ENCODE peak calls at places on chromosomes 5 and 9, in eight cellular contexts. P, M, S, R, T, B, X and U are unnamed samples.

GRCh38 chr5:132102101-132102701 is 28.6 kb downstream of the CSF2 start:
- DNase-seq in T (no peak), M (no peak), X (no peak), B (no peak), R (no peak), S (no peak), P (no peak), U (no peak)

GRCh38 chr5:95817430-95817829 is 5.1 kb downstream of the GLRX start:
- DNase-seq in B (peak), R (no peak), X (peak), S (peak), P (no peak), T (peak), M (no peak), U (no peak)

GRCh38 chr9:130327781-130328348 is 62.3 kb downstream of the HMCN2 start:
- DNase-seq in X (no peak), S (no peak), T (no peak), P (no peak), R (no peak), M (peak), B (peak), U (no peak)

GRCh38 chr5:137342764-137343163 is 156.4 kb downstream of the SPOCK1 start:
- DNase-seq in P (no peak), S (peak), M (no peak), R (no peak), T (no peak), B (no peak), X (no peak), U (no peak)

GRCh38 chr5:82105457-82105856 is 133.6 kb downstream of the ATG10 start:
- DNase-seq in T (peak), M (no peak), P (no peak), X (peak), R (no peak), S (no peak), B (no peak), U (no peak)

GRCh38 chr5:150322202-150322601 is 19.5 kb upstream of the ARSI start:
- DNase-seq in S (peak), T (peak), M (no peak), B (no peak), R (no peak), P (no peak), X (no peak), U (no peak)

GRCh38 chr9:100739666-100740065 is 161.8 kb downstream of the CAVIN4 start:
- DNase-seq in S (no peak), B (no peak), M (no peak), R (no peak), P (no peak), T (no peak), X (no peak), U (no peak)

GRCh38 chr5:139633295-139634027 is 14.7 kb upstream of the CXXC5 start:
- DNase-seq in P (peak), T (peak), B (peak), S (no peak), M (peak), R (no peak), X (peak), U (peak)

GRCh38 chr9:76560481-76560891 is 101.5 kb downstream of the GCNT1 start:
- DNase-seq in P (no peak), B (no peak), M (no peak), T (no peak), X (peak), S (peak), R (no peak), U (no peak)

GRCh38 chr5:79536193-79536906 is 22.4 kb upstream of the HOMER1 start:
- DNase-seq in R (no peak), X (no peak), T (no peak), M (no peak), P (no peak), B (no peak), S (no peak), U (no peak)

GRCh38 chr5:79255786-79256557 is 20.0 kb downstream of the JMY start:
- DNase-seq in P (no peak), T (peak), X (peak), B (peak), S (peak), M (no peak), R (no peak), U (peak)

GRCh38 chr9:87276851-87277251 is 220.8 kb upstream of the DAPK1 start:
- DNase-seq in M (no peak), T (no peak), B (no peak), P (no peak), S (peak), R (no peak), X (no peak), U (no peak)

GRCh38 chr9:137077010-137077747 is at the start of gene UAP1L1:
- DNase-seq in X (peak), P (peak), M (peak), B (peak), S (no peak), R (peak), T (peak), U (no peak)

GRCh38 chr5:56481147-56481997 is 248.2 kb upstream of the ANKRD55 start:
- DNase-seq in X (peak), M (peak), S (peak), R (no peak), T (peak), B (peak), P (peak), U (peak)

GRCh38 chr5:73938280-73938937 is 312.4 kb downstream of the ARHGEF28 start:
- DNase-seq in P (no peak), X (peak), T (peak), M (no peak), S (peak), R (no peak), B (no peak), U (no peak)

GRCh38 chr9:109274768-109275596 is 45.9 kb downstream of the EPB41L4B start:
- DNase-seq in P (no peak), S (no peak), M (no peak), B (no peak), T (no peak), X (no peak), R (no peak), U (no peak)

GRCh38 chr9:20786807-20787206 is 102.7 kb downstream of the FOCAD start:
- DNase-seq in R (no peak), P (no peak), T (no peak), B (no peak), M (no peak), X (no peak), S (no peak), U (no peak)

GRCh38 chr9:108889649-108890067 is 27.6 kb downstream of the ACTL7A start:
- DNase-seq in M (no peak), S (peak), R (no peak), B (no peak), T (peak), P (no peak), X (peak), U (no peak)

GRCh38 chr5:133128066-133128465 is 76.3 kb downstream of the HSPA4 start:
- DNase-seq in T (no peak), S (no peak), X (no peak), B (no peak), P (no peak), R (no peak), M (no peak), U (no peak)

GRCh38 chr5:65553941-65554340 is 9.0 kb downstream of the CENPK start:
- DNase-seq in X (no peak), S (no peak), P (no peak), R (no peak), T (no peak), M (no peak), B (no peak), U (no peak)

GRCh38 chr5:9288234-9288633 is 257.6 kb downstream of the SEMA5A start:
- DNase-seq in X (no peak), R (no peak), P (no peak), S (no peak), T (no peak), M (no peak), B (no peak), U (no peak)

GRCh38 chr9:69193685-69194032 is 19.6 kb downstream of the TJP2 start:
- DNase-seq in X (peak), T (peak), R (no peak), P (no peak), M (no peak), B (no peak), S (no peak), U (no peak)

GRCh38 chr5:876398-877365 is 15.9 kb downstream of the BRD9 start:
- DNase-seq in P (no peak), T (no peak), M (peak), B (no peak), X (no peak), R (no peak), S (no peak), U (no peak)

GRCh38 chr5:143025376-143025775 is 255.2 kb downstream of the ARHGAP26 start:
- DNase-seq in M (no peak), X (no peak), S (no peak), P (no peak), R (no peak), B (no peak), T (no peak), U (no peak)

GRCh38 chr5:130282044-130282443 is 377.8 kb downstream of the CHSY3 start:
- DNase-seq in B (no peak), T (no peak), X (no peak), P (no peak), M (no peak), R (no peak), S (peak), U (no peak)

GRCh38 chr5:68215888-68216736 is 556 bp downstream of the PIK3R1 start:
- DNase-seq in T (no peak), P (peak), R (no peak), X (peak), M (peak), S (no peak), B (peak), U (peak)

GRCh38 chr9:127232833-127233549 is 31.6 kb upstream of the GARNL3 start:
- DNase-seq in B (no peak), M (no peak), R (no peak), S (no peak), T (no peak), P (no peak), X (no peak), U (no peak)

GRCh38 chr5:56625577-56625976 is 189.8 kb upstream of the MAP3K1 start:
- DNase-seq in X (no peak), R (no peak), T (peak), B (no peak), M (no peak), S (no peak), P (no peak), U (no peak)

GRCh38 chr5:31531543-31531887 is 378 bp downstream of the DROSHA start:
- DNase-seq in M (no peak), S (peak), R (peak), T (peak), P (no peak), X (peak), B (peak), U (peak)

GRCh38 chr5:160460377-160461049 is 38.9 kb downstream of the PTTG1 start:
- DNase-seq in R (no peak), B (no peak), P (no peak), M (no peak), S (no peak), T (peak), X (no peak), U (no peak)

GRCh38 chr9:128861501-128861900 is 20.2 kb downstream of the KYAT1 start:
- DNase-seq in T (no peak), B (no peak), S (no peak), X (no peak), P (no peak), M (no peak), R (no peak), U (no peak)

GRCh38 chr5:149798466-149798865 is 68.4 kb downstream of the PPARGC1B start:
- DNase-seq in R (no peak), T (no peak), P (no peak), X (no peak), M (no peak), S (no peak), B (no peak), U (no peak)

GRCh38 chr9:110033869-110034268 is 174.1 kb downstream of the C9orf152 start:
- DNase-seq in R (no peak), B (no peak), T (no peak), P (no peak), S (no peak), M (no peak), X (peak), U (no peak)

GRCh38 chr5:58751222-58751621 is 168.3 kb downstream of the RAB3C start:
- DNase-seq in R (no peak), S (peak), M (no peak), T (peak), B (no peak), X (no peak), P (no peak), U (no peak)

GRCh38 chr5:149452665-149453617 is 73.8 kb upstream of the IL17B start:
- DNase-seq in T (peak), R (no peak), X (no peak), P (no peak), S (peak), B (no peak), M (no peak), U (no peak)

GRCh38 chr9:130201974-130202373 is 29.8 kb downstream of the NCS1 start:
- DNase-seq in M (no peak), R (no peak), T (no peak), X (no peak), S (no peak), B (no peak), P (no peak), U (no peak)

GRCh38 chr9:78049484-78049883 is 17.9 kb upstream of the GNAQ start:
- DNase-seq in M (no peak), R (no peak), P (no peak), T (no peak), B (no peak), X (no peak), S (no peak), U (no peak)